ENCODE peak calls at places on chromosomes 11 and 22, in six cellular contexts. One of them, this sample, is unnamed.

GRCh38 chr11:86722041-86722440 is 49.6 kb upstream of the ME3 start:
- DNase-seq in foreskin fibroblast: peak; percentile 48
- DNase-seq in GM06990: no peak
- DNase-seq in kidney epithelial cell: no peak
- DNase-seq in lung: no peak
- DNase-seq in adrenal gland: no peak
- DNase-seq in this sample: no peak

GRCh38 chr11:44146931-44147330 is 51.5 kb downstream of the EXT2 start:
- DNase-seq in adrenal gland: no peak
- DNase-seq in lung: no peak
- DNase-seq in kidney epithelial cell: no peak
- DNase-seq in GM06990: no peak
- DNase-seq in foreskin fibroblast: no peak
- DNase-seq in this sample: no peak

GRCh38 chr11:46281374-46281831 is 3.9 kb downstream of the CREB3L1 start:
- DNase-seq in lung: no peak
- DNase-seq in kidney epithelial cell: no peak
- DNase-seq in GM06990: no peak
- DNase-seq in adrenal gland: no peak
- DNase-seq in foreskin fibroblast: no peak
- DNase-seq in this sample: no peak

GRCh38 chr22:29593923-29594322 is 9.5 kb upstream of the NF2 start:
- DNase-seq in GM06990: no peak
- DNase-seq in kidney epithelial cell: no peak
- DNase-seq in lung: no peak
- DNase-seq in adrenal gland: no peak
- DNase-seq in foreskin fibroblast: no peak
- DNase-seq in this sample: no peak

GRCh38 chr22:37647928-37648327 is 8.5 kb downstream of the SH3BP1 start:
- DNase-seq in lung: no peak
- DNase-seq in kidney epithelial cell: no peak
- DNase-seq in foreskin fibroblast: no peak
- DNase-seq in GM06990: no peak
- DNase-seq in adrenal gland: peak; percentile 97
- DNase-seq in this sample: no peak

GRCh38 chr11:2914475-2915195 is 14.6 kb downstream of the PHLDA2 start:
- DNase-seq in adrenal gland: no peak
- DNase-seq in GM06990: no peak
- DNase-seq in kidney epithelial cell: no peak
- DNase-seq in foreskin fibroblast: no peak
- DNase-seq in lung: peak; percentile 68
- DNase-seq in this sample: no peak

GRCh38 chr11:63567044-63567840 is 4.1 kb upstream of the PLAAT2 start:
- DNase-seq in foreskin fibroblast: peak; percentile 62
- DNase-seq in kidney epithelial cell: peak; percentile 98
- DNase-seq in lung: no peak
- DNase-seq in GM06990: peak; percentile 79
- DNase-seq in adrenal gland: peak; percentile 40
- DNase-seq in this sample: peak; percentile 94

GRCh38 chr22:37228106-37229011 is 15.7 kb downstream of the RAC2 start:
- DNase-seq in lung: no peak
- DNase-seq in adrenal gland: peak; percentile 34
- DNase-seq in foreskin fibroblast: no peak
- DNase-seq in kidney epithelial cell: no peak
- DNase-seq in GM06990: no peak
- DNase-seq in this sample: no peak

GRCh38 chr11:129987950-129988349 is 14.7 kb downstream of the PRDM10 start:
- DNase-seq in foreskin fibroblast: no peak
- DNase-seq in GM06990: no peak
- DNase-seq in kidney epithelial cell: no peak
- DNase-seq in lung: no peak
- DNase-seq in adrenal gland: no peak
- DNase-seq in this sample: no peak

GRCh38 chr11:29005401-29005980 is 897.3 kb downstream of the METTL15 start:
- DNase-seq in foreskin fibroblast: no peak
- DNase-seq in lung: no peak
- DNase-seq in kidney epithelial cell: no peak
- DNase-seq in adrenal gland: no peak
- DNase-seq in GM06990: no peak
- DNase-seq in this sample: no peak

GRCh38 chr11:23063261-23063660 is 203.0 kb upstream of the CCDC179 start:
- DNase-seq in adrenal gland: no peak
- DNase-seq in lung: no peak
- DNase-seq in foreskin fibroblast: no peak
- DNase-seq in GM06990: no peak
- DNase-seq in kidney epithelial cell: no peak
- DNase-seq in this sample: no peak

GRCh38 chr11:74311352-74311926 is at the start of gene P4HA3:
- DNase-seq in lung: peak; percentile 72
- DNase-seq in foreskin fibroblast: peak; percentile 36
- DNase-seq in adrenal gland: peak; percentile 54
- DNase-seq in GM06990: peak; percentile 37
- DNase-seq in kidney epithelial cell: no peak
- DNase-seq in this sample: no peak

GRCh38 chr22:50722716-50723428 is 15.1 kb upstream of the ACR start:
- DNase-seq in lung: no peak
- DNase-seq in GM06990: no peak
- DNase-seq in adrenal gland: no peak
- DNase-seq in foreskin fibroblast: no peak
- DNase-seq in kidney epithelial cell: no peak
- DNase-seq in this sample: no peak

GRCh38 chr22:50719814-50720300 is 18.1 kb upstream of the ACR start:
- DNase-seq in kidney epithelial cell: no peak
- DNase-seq in foreskin fibroblast: no peak
- DNase-seq in GM06990: no peak
- DNase-seq in adrenal gland: no peak
- DNase-seq in lung: no peak
- DNase-seq in this sample: no peak

GRCh38 chr22:50722048-50722701 is 15.8 kb upstream of the ACR start:
- DNase-seq in GM06990: no peak
- DNase-seq in foreskin fibroblast: no peak
- DNase-seq in kidney epithelial cell: no peak
- DNase-seq in adrenal gland: no peak
- DNase-seq in lung: no peak
- DNase-seq in this sample: no peak

GRCh38 chr22:50720301-50720845 is 17.6 kb upstream of the ACR start:
- DNase-seq in GM06990: no peak
- DNase-seq in lung: no peak
- DNase-seq in kidney epithelial cell: no peak
- DNase-seq in foreskin fibroblast: no peak
- DNase-seq in adrenal gland: no peak
- DNase-seq in this sample: no peak

GRCh38 chr22:50720861-50721844 is 16.9 kb upstream of the ACR start:
- DNase-seq in GM06990: no peak
- DNase-seq in adrenal gland: no peak
- DNase-seq in lung: no peak
- DNase-seq in kidney epithelial cell: no peak
- DNase-seq in foreskin fibroblast: no peak
- DNase-seq in this sample: no peak
- H3K4me3 ChIP-seq in GM06990: no peak overlapping the region
- H3K4me3 ChIP-seq in adrenal gland: no peak overlapping the region
- H3K4me3 ChIP-seq in lung: no peak overlapping the region
- H3K4me3 ChIP-seq in kidney epithelial cell: no peak overlapping the region
- H3K4me3 ChIP-seq in foreskin fibroblast: no peak overlapping the region
- H3K4me3 ChIP-seq in this sample: no peak overlapping the region

GRCh38 chr11:40130427-40130826 is 1329.0 kb downstream of the LRRC4C start:
- DNase-seq in foreskin fibroblast: no peak
- DNase-seq in GM06990: no peak
- DNase-seq in adrenal gland: no peak
- DNase-seq in lung: no peak
- DNase-seq in kidney epithelial cell: no peak
- DNase-seq in this sample: no peak

GRCh38 chr11:40132881-40133280 is 1326.6 kb downstream of the LRRC4C start:
- DNase-seq in lung: no peak
- DNase-seq in kidney epithelial cell: no peak
- DNase-seq in adrenal gland: no peak
- DNase-seq in GM06990: no peak
- DNase-seq in foreskin fibroblast: no peak
- DNase-seq in this sample: no peak

GRCh38 chr11:40133526-40133925 is 1325.9 kb downstream of the LRRC4C start:
- DNase-seq in lung: no peak
- DNase-seq in adrenal gland: no peak
- DNase-seq in GM06990: no peak
- DNase-seq in foreskin fibroblast: no peak
- DNase-seq in kidney epithelial cell: no peak
- DNase-seq in this sample: no peak

GRCh38 chr11:40125054-40125453 is 1334.4 kb downstream of the LRRC4C start:
- DNase-seq in kidney epithelial cell: no peak
- DNase-seq in foreskin fibroblast: no peak
- DNase-seq in adrenal gland: no peak
- DNase-seq in GM06990: no peak
- DNase-seq in lung: no peak
- DNase-seq in this sample: no peak

DNA sequence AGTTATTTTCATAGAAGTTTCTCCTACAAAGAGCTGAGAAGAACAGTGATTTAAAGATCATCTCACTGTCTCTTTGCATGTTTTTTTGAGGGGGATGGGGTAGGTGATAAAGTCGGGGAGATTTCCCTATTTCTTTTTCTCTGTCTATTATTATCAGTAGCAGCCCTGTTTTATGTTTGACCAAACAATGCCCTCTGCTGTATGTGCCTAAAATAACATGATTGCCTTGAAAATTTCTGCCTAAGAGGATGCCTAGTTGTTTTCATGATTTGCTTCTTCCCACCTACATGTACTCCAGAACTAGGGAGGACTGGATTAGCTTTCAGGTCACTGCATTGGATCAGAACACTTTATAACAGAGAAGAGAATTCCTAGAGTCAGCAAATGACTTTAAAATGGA is 1330.2 kb downstream of the LRRC4C start:
- DNase-seq in kidney epithelial cell: no peak
- DNase-seq in adrenal gland: no peak
- DNase-seq in GM06990: no peak
- DNase-seq in lung: no peak
- DNase-seq in foreskin fibroblast: no peak
- DNase-seq in this sample: no peak
- TF ChIP-seq CTCF in kidney epithelial cell: peak; percentile 45
- TF ChIP-seq CTCF in adrenal gland: peak; percentile 23
- TF ChIP-seq CTCF in GM06990: no peak
- TF ChIP-seq CTCF in lung: no peak
- TF ChIP-seq CTCF in foreskin fibroblast: no peak
- TF ChIP-seq CTCF in this sample: no peak

GRCh38 chr11:67031791-67032561 is 9.0 kb downstream of the SYT12 start:
- DNase-seq in kidney epithelial cell: no peak
- DNase-seq in GM06990: no peak
- DNase-seq in lung: no peak
- DNase-seq in foreskin fibroblast: no peak
- DNase-seq in adrenal gland: peak; percentile 78
- DNase-seq in this sample: no peak
- H3K4me3 ChIP-seq in kidney epithelial cell: no peak overlapping the region
- H3K4me3 ChIP-seq in GM06990: no peak overlapping the region
- H3K4me3 ChIP-seq in lung: no peak overlapping the region
- H3K4me3 ChIP-seq in foreskin fibroblast: no peak overlapping the region
- H3K4me3 ChIP-seq in adrenal gland: no peak overlapping the region
- H3K4me3 ChIP-seq in this sample: no peak overlapping the region

DNA sequence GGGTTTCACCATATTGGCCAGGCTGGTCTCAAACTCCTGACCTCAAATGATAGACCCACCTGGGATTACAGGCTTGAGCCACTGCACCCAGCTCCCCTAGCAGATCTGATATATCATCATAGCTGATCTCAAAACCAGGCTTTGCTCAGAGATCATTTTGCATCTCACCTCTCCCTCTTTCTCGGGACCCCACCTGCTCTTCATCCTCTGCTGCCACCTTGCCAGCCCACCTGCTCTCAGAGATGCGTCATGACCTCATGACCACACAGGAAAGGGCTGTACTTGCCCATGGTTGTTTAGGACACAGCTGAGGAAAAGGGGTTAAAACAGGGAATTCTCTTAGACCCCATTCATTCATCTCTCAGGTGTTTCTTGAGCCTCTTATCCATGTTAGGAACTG is 27.4 kb downstream of the POU2F3 start:
- DNase-seq in GM06990: no peak
- DNase-seq in kidney epithelial cell: no peak
- DNase-seq in foreskin fibroblast: no peak
- DNase-seq in adrenal gland: no peak
- DNase-seq in lung: no peak
- DNase-seq in this sample: no peak
- TF ChIP-seq CTCF in GM06990: no peak
- TF ChIP-seq CTCF in kidney epithelial cell: no peak
- TF ChIP-seq CTCF in foreskin fibroblast: no peak
- TF ChIP-seq CTCF in adrenal gland: no peak
- TF ChIP-seq CTCF in lung: no peak
- TF ChIP-seq CTCF in this sample: no peak

GRCh38 chr22:17334983-17335382 is 34.3 kb upstream of the CECR2 start:
- DNase-seq in GM06990: no peak
- DNase-seq in adrenal gland: no peak
- DNase-seq in foreskin fibroblast: no peak
- DNase-seq in lung: no peak
- DNase-seq in kidney epithelial cell: no peak
- DNase-seq in this sample: no peak
- H3K4me3 ChIP-seq in GM06990: no peak overlapping the region
- H3K4me3 ChIP-seq in adrenal gland: no peak overlapping the region
- H3K4me3 ChIP-seq in foreskin fibroblast: no peak overlapping the region
- H3K4me3 ChIP-seq in lung: no peak overlapping the region
- H3K4me3 ChIP-seq in kidney epithelial cell: no peak overlapping the region
- H3K4me3 ChIP-seq in this sample: no peak overlapping the region